ENCODE peak calls at places on chromosomes 7 and 10, in eight cellular contexts. T is lower lobe of right lung, O is IMR-90, X is fibroblast of lung, N is H1, D is tibial artery, G is cardiac muscle cell, B is mesendoderm. Y is an unnamed sample. For H3K27me3 and H3K36me3, the result is how much of the 10 kb centered on the place peaks cover.

GRCh38 chr7:30921951-30922401 is 10.3 kb downstream of the AQP1 start:
- DNase-seq in O (no peak), G (no peak), B (no peak), D (peak), N (no peak), T (peak), X (no peak), Y (peak)

GRCh38 chr7:135670179-135670578 is 7.9 kb downstream of the STMP1 start:
- DNase-seq in D (no peak), O (peak), B (no peak), G (peak), T (no peak), X (peak), N (no peak), Y (no peak)

GRCh38 chr7:151080091-151080521 is 503 bp downstream of the FASTK start:
- DNase-seq in X (peak), D (peak), O (no peak), B (peak), T (no peak), N (no peak), G (peak), Y (peak)

GRCh38 chr10:75253281-75254220 is 17.8 kb upstream of the COMTD1 start:
- DNase-seq in N (no peak), D (no peak), T (no peak), G (no peak), B (no peak), X (no peak), O (no peak), Y (no peak)

GRCh38 chr10:84375011-84375410 is 46.6 kb downstream of the CCSER2 start:
- DNase-seq in T (no peak), O (peak), D (no peak), N (no peak), X (peak), B (peak), G (peak), Y (no peak)

GRCh38 chr7:68384581-68384980 is 1213.7 kb upstream of the AUTS2 start:
- DNase-seq in G (no peak), T (no peak), X (no peak), B (no peak), D (no peak), N (no peak), O (no peak), Y (no peak)

GRCh38 chr7:80521809-80522208 is 9.9 kb upstream of the GNAT3 start:
- DNase-seq in N (no peak), B (no peak), X (no peak), G (no peak), O (no peak), D (no peak), T (no peak), Y (no peak)

GRCh38 chr7:28738384-28738783 is 219.7 kb downstream of the TRIL start:
- DNase-seq in X (no peak), O (peak), T (no peak), N (no peak), D (no peak), B (no peak), G (peak), Y (no peak)

GRCh38 chr10:118958559-118958958 is 71.0 kb upstream of the NANOS1 start:
- DNase-seq in D (no peak), N (no peak), X (no peak), T (no peak), O (no peak), G (no peak), B (no peak), Y (no peak)

GRCh38 chr7:114084381-114085312 is 165.8 kb upstream of the PPP1R3A start:
- DNase-seq in N (no peak), O (no peak), D (no peak), G (peak), B (peak), T (peak), X (peak), Y (peak)

GRCh38 chr7:27992755-27993478 is 187.7 kb downstream of the JAZF1 start:
- DNase-seq in T (no peak), D (no peak), N (no peak), G (no peak), B (no peak), O (no peak), X (no peak), Y (no peak)

GRCh38 chr10:17872191-17873091 is 63.3 kb downstream of the MRC1 start:
- DNase-seq in N (no peak), O (peak), B (peak), X (peak), T (no peak), D (no peak), G (peak), Y (no peak)

GRCh38 chr7:16594061-16594460 is 51.5 kb downstream of the ANKMY2 start:
- DNase-seq in N (no peak), G (no peak), T (no peak), D (no peak), O (peak), X (peak), B (no peak), Y (no peak)

GRCh38 chr10:96034625-96035024 is 8.8 kb upstream of the CCNJ start:
- DNase-seq in B (no peak), X (no peak), G (no peak), D (no peak), O (no peak), N (no peak), T (no peak), Y (no peak)

GRCh38 chr7:33243319-33243881 is 114.0 kb downstream of the BBS9 start:
- DNase-seq in D (no peak), B (peak), X (peak), O (peak), N (no peak), T (no peak), G (peak), Y (peak)

GRCh38 chr7:134440476-134440875 is 18.4 kb downstream of the AKR1B1 start:
- DNase-seq in T (no peak), G (no peak), O (no peak), B (no peak), N (no peak), X (no peak), D (no peak), Y (no peak)

GRCh38 chr10:8026349-8027259 is 27.9 kb upstream of the GATA3 start:
- DNase-seq in D (no peak), G (no peak), T (no peak), N (no peak), X (no peak), B (peak), O (no peak), Y (peak)

GRCh38 chr7:92645114-92645497 is 54.9 kb upstream of the FAM133B start:
- DNase-seq in T (no peak), N (no peak), G (peak), X (peak), B (no peak), O (no peak), D (no peak), Y (no peak)

GRCh38 chr10:127849224-127849623 is 43.5 kb downstream of the CLRN3 start:
- DNase-seq in X (no peak), N (no peak), G (no peak), O (no peak), T (no peak), B (no peak), D (no peak), Y (no peak)

GRCh38 chr10:21336476-21337170 is 188.9 kb downstream of the SKIDA1 start:
- DNase-seq in X (peak), G (peak), O (peak), N (peak), D (no peak), B (peak), T (no peak), Y (peak)

GRCh38 chr7:28298870-28299484 is 113.3 kb upstream of the CREB5 start:
- DNase-seq in B (peak), D (no peak), O (peak), G (peak), N (peak), T (no peak), X (peak), Y (peak)

GRCh38 chr7:157485361-157485831 is 148.6 kb downstream of the DNAJB6 start:
- DNase-seq in O (no peak), N (no peak), G (no peak), D (no peak), T (no peak), X (no peak), B (no peak), Y (no peak)

GRCh38 chr7:135353832-135354231 is 120.2 kb downstream of the STRA8 start:
- DNase-seq in O (no peak), D (no peak), N (no peak), B (no peak), X (no peak), T (no peak), G (peak), Y (no peak)

GRCh38 chr7:26620352-26620751 is 244.0 kb downstream of the SKAP2 start:
- DNase-seq in G (no peak), T (no peak), D (no peak), X (no peak), O (no peak), N (peak), B (peak), Y (peak)

GRCh38 chr7:35355911-35356310 is 102.0 kb upstream of the TBX20 start:
- DNase-seq in G (no peak), D (no peak), N (no peak), O (no peak), B (no peak), X (no peak), T (no peak), Y (no peak)

GRCh38 chr7:121327671-121328070 is 1.1 kb upstream of the WNT16 start:
- DNase-seq in B (no peak), N (no peak), X (no peak), D (no peak), O (no peak), G (no peak), T (no peak), Y (no peak)

GRCh38 chr7:106166651-106167342 is 54.7 kb upstream of the SYPL1 start:
- DNase-seq in O (peak), D (no peak), N (no peak), B (peak), G (peak), X (peak), T (no peak), Y (peak)

GRCh38 chr10:7826971-7827370 is 8.7 kb downstream of the TAF3 start:
- DNase-seq in B (peak), G (peak), N (no peak), O (peak), X (peak), T (no peak), D (no peak), Y (peak)

GRCh38 chr7:322111-322671 is 32.2 kb downstream of the FOXL3 start:
- DNase-seq in N (peak), T (peak), G (peak), X (peak), O (peak), B (peak), D (no peak), Y (peak)

GRCh38 chr10:62492012-62492869 is 118.1 kb downstream of the ZNF365 start:
- DNase-seq in O (peak), D (no peak), X (peak), T (no peak), B (peak), G (peak), N (no peak), Y (peak)

GRCh38 chr7:15007507-15007906 is 105.0 kb upstream of the DGKB start:
- DNase-seq in N (peak), D (no peak), X (no peak), B (peak), G (peak), O (no peak), T (no peak), Y (no peak)

GRCh38 chr10:102507521-102507920 is 3.7 kb downstream of the SUFU start:
- DNase-seq in D (peak), B (no peak), G (no peak), X (no peak), O (no peak), N (no peak), T (no peak), Y (no peak)

GRCh38 chr10:27143686-27144085 is 10.5 kb downstream of the YME1L1 start:
- DNase-seq in T (no peak), B (no peak), D (no peak), X (no peak), N (no peak), G (no peak), O (no peak), Y (no peak)

GRCh38 chr7:143245123-143245522 is 18.1 kb upstream of the GSTK1 start:
- DNase-seq in O (peak), D (no peak), N (no peak), X (peak), B (no peak), T (no peak), G (peak), Y (no peak)

GRCh38 chr10:96840841-96841518 is 8.9 kb downstream of the LCOR start:
- DNase-seq in T (no peak), B (peak), D (no peak), O (peak), G (peak), N (no peak), X (peak), Y (no peak)

GRCh38 chr7:101580596-101580995 is 48.5 kb downstream of the MYL10 start:
- DNase-seq in X (no peak), N (no peak), B (no peak), G (no peak), O (no peak), T (no peak), D (no peak), Y (no peak)

GRCh38 chr10:6402349-6402709 is 177.7 kb downstream of the PRKCQ start:
- DNase-seq in D (no peak), T (no peak), X (no peak), B (no peak), N (no peak), G (no peak), O (no peak), Y (no peak)

GRCh38 chr10:6399879-6400278 is 180.2 kb downstream of the PRKCQ start:
- DNase-seq in D (no peak), O (no peak), N (no peak), T (no peak), X (no peak), G (no peak), B (no peak), Y (no peak)

GRCh38 chr10:6401562-6402348 is 178.3 kb downstream of the PRKCQ start:
- DNase-seq in O (peak), B (peak), G (peak), T (peak), D (peak), N (peak), X (peak), Y (peak)

GRCh38 chr10:6400331-6400730 is 179.7 kb downstream of the PRKCQ start:
- DNase-seq in T (peak), O (no peak), X (no peak), G (no peak), D (no peak), N (no peak), B (peak), Y (no peak)

GRCh38 chr10:6401066-6401465 is 179.0 kb downstream of the PRKCQ start:
- DNase-seq in D (no peak), B (no peak), G (no peak), O (no peak), X (peak), N (no peak), T (no peak), Y (no peak)
- H3K4me3 ChIP-seq in D (no peak), B (no peak), G (no peak), O (no peak), X (no peak), N (no peak), T (no peak), Y (no peak)

DNA sequence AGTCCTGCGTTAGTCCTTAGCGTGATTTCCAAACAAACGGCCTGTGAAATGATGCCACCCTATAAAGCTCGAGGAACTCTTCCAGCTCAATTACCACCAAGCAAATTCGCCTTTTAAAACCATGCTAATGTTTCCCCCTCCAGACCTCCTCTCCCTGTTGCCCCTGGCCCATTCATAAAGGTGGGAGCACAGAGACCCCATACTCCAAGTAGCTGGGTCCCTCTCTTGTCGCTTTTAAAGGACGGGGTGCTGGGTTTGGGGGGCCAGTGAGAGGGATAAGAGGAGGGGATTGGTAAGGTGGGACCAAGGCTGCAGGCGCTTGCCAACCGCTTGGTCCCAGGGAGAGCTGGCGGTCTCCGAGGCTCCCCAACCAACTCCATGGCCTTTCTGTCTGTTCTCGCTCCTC is 1.2 kb downstream of the HMX2 start:
- DNase-seq in B (peak), N (no peak), T (no peak), D (no peak), G (no peak), X (no peak), O (no peak), Y (no peak)
- H3K27me3 ChIP-seq in B (half or more), N (half or more), T (half or more), D (half or more), G (half or more), X (half or more), O (half or more), Y (half or more)

GRCh38 chr7:100358857-100359212 is 918 bp downstream of the PILRB start:
- DNase-seq in D (no peak), O (no peak), T (peak), N (no peak), G (no peak), X (no peak), B (no peak), Y (no peak)

GRCh38 chr7:100360102-100360607 is 2.2 kb downstream of the PILRB start:
- DNase-seq in B (no peak), N (no peak), G (no peak), D (no peak), T (peak), X (no peak), O (no peak), Y (no peak)

GRCh38 chr7:100356416-100357068 is 1.4 kb upstream of the PILRB start:
- DNase-seq in D (no peak), O (no peak), X (no peak), N (no peak), G (no peak), B (no peak), T (no peak), Y (no peak)

GRCh38 chr7:100357131-100357561 is 771 bp upstream of the PILRB start:
- DNase-seq in O (no peak), X (no peak), T (no peak), N (no peak), B (no peak), D (no peak), G (no peak), Y (no peak)

DNA sequence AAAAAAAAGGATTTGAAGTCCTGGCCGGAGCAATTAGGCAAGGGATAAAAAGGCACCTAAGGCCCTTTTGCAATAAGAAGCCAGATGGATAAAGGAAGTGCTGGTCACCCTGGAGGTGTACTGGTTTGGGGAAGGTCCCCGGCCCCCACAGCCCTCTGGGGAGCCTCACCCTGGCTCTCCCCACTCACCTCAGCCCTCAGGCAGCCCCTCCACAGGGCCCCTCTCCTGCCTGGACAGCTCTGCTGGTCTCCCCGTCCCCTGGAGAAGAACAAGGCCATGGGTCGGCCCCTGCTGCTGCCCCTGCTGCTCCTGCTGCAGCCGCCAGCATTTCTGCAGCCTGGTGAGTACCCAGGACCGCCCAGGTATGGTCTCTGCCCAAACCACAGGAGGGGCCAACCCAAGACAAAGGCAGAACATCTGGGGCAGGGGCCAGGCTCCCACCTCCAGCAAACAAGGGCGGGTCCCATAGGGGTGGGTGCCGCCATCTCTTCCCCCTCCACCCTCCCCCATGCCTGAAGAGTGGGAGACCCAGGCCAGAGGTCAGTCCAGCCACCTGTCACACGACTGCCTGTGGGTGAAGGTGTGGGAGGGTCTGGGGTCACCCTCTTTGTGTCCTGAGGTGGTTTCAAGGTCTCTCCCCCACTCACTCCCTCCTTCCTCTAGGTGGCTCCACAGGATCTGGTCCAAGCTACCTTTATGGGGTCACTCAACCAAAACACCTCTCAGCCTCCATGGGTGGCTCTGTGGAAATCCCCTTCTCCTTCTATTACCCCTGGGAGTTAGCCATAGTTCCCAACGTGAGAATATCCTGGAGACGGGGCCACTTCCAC is at the start of gene PILRB:
- DNase-seq in D (no peak), N (no peak), T (peak), O (no peak), G (no peak), B (no peak), X (no peak), Y (no peak)
- H3K36me3 ChIP-seq in D (half or more), N (under half), T (half or more), O (half or more), G (half or more), B (under half), X (under half), Y (under half)

DNA sequence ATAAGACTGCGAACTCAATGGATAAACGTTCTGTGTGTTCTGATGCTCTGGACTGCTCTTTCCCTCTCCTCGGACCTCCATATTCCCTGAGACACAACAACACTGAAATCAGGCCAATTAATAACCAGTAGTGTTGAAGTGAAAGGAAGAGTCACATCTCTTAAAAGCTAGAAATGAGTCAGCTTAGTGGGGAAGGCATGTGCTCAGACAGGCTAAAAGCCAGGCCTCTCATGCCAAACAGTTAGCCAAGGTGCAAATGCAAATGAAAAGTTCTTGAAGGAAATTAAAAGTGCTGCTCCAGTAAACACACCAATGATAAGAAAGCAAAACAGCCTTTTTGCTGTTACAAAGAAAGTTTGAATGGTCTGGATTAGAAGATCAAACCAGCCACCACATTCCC is 29.3 kb downstream of the TNS3 start:
- DNase-seq in D (no peak), O (peak), X (peak), T (no peak), G (peak), N (no peak), B (no peak), Y (no peak)
- H3K4me3 ChIP-seq in D (no peak), O (no peak), X (no peak), T (no peak), G (no peak), N (no peak), B (no peak), Y (no peak)

DNA sequence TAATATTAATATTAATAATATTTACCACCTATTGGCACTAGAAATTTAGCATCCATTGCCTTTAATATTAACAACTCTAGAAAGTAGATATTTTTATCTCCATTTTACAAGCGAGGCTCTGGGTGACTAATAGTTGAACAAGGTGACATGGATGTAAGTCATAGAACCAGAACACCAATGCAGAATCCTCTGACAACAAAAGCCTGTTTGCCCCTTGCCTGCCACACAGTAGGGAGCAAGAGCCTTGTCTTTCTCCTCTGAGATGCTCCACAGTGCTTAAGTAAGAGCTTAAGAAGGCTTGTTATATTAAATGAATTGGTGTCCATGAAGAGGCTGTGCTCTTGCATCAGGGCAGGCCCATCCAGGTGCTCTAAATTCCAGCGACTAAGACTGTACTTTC is 51.2 kb upstream of the LBX1 start:
- DNase-seq in D (no peak), T (no peak), G (no peak), O (no peak), N (no peak), B (no peak), X (no peak), Y (no peak)
- H3K27me3 ChIP-seq in D (under half), T (under half), G (under half), O (half or more), N (under half), B (under half), X (under half), Y (under half)

Y was measured in H7.